ENCODE peak calls at places on chromosomes 12 and 14, in five cellular contexts. S, U, T, A and L are unnamed samples.

GRCh38 chr12:122523280-122523679 is 3.5 kb downstream of the RSRC2 start:
- DNase-seq in S (no peak), U (no peak), A (no peak), T (no peak), L (no peak)

GRCh38 chr12:42128327-42128726 is 16.3 kb downstream of the GXYLT1 start:
- DNase-seq in S (no peak), T (no peak), U (no peak), A (no peak), L (no peak)

GRCh38 chr14:73100334-73100733 is 36.0 kb upstream of the PSEN1 start:
- DNase-seq in S (no peak), T (no peak), U (no peak), A (no peak), L (no peak)

GRCh38 chr14:24941719-24942118 is 108.2 kb downstream of the STXBP6 start:
- DNase-seq in A (no peak), S (no peak), U (no peak), T (no peak), L (no peak)

GRCh38 chr12:12913626-12914388 is 22.4 kb downstream of the GPRC5A start:
- DNase-seq in U (no peak), A (no peak), S (no peak), T (no peak), L (no peak)

GRCh38 chr12:332581-333205 is 56.4 kb downstream of the KDM5A start:
- DNase-seq in A (no peak), S (no peak), T (no peak), U (no peak), L (no peak)

GRCh38 chr12:9333129-9333528 is 124.9 kb upstream of the PZP start:
- DNase-seq in T (no peak), U (no peak), A (no peak), S (no peak), L (no peak)

GRCh38 chr14:104139460-104140212 is 1.2 kb downstream of the KIF26A start:
- DNase-seq in S (peak; percentile 28), A (no peak), T (no peak), U (peak; percentile 7), L (no peak)

GRCh38 chr12:103848132-103848531 is 7.1 kb upstream of the NT5DC3 start:
- DNase-seq in T (no peak), A (no peak), S (no peak), U (no peak), L (no peak)

GRCh38 chr12:82505150-82505549 is 146.8 kb downstream of the METTL25 start:
- DNase-seq in A (no peak), S (no peak), T (no peak), U (no peak), L (no peak)

GRCh38 chr12:26936559-26937442 is 980 bp downstream of the INTS13 start:
- DNase-seq in S (no peak), A (peak; percentile 14), T (no peak), U (no peak), L (no peak)

GRCh38 chr12:124039276-124039675 is 66.3 kb downstream of the ZNF664 start:
- DNase-seq in S (no peak), A (no peak), T (no peak), U (no peak), L (no peak)

GRCh38 chr12:60501124-60501729 is 905.4 kb downstream of the SLC16A7 start:
- DNase-seq in T (no peak), U (no peak), A (no peak), S (no peak), L (no peak)

GRCh38 chr12:98373019-98373554 is 142.3 kb upstream of the TMPO start:
- DNase-seq in U (no peak), S (no peak), T (no peak), A (peak; percentile 26), L (no peak)

GRCh38 chr12:68370006-68370590 is 37.9 kb upstream of the MDM1 start:
- DNase-seq in U (no peak), T (no peak), A (no peak), S (no peak), L (no peak)

GRCh38 chr12:31702047-31702446 is 26.8 kb downstream of the AMN1 start:
- DNase-seq in S (no peak), T (no peak), A (no peak), U (no peak), L (no peak)

GRCh38 chr12:133180669-133181068 is 626 bp upstream of the ZNF268 start:
- DNase-seq in U (no peak), S (no peak), A (no peak), T (no peak), L (no peak)

GRCh38 chr14:70886421-70887206 is 20.6 kb upstream of the PCNX1 start:
- DNase-seq in U (no peak), T (no peak), S (peak; percentile 29), A (no peak), L (no peak)

GRCh38 chr14:47626151-47627035 is 49.0 kb downstream of the MDGA2 start:
- DNase-seq in U (no peak), S (no peak), A (no peak), T (no peak), L (no peak)

GRCh38 chr14:101060171-101060601 is 156.7 kb upstream of the RTL1 start:
- DNase-seq in U (peak; percentile 2), T (no peak), A (no peak), S (no peak), L (no peak)

GRCh38 chr12:84807249-84807648 is 105.3 kb downstream of the SLC6A15 start:
- DNase-seq in T (no peak), A (no peak), S (no peak), U (no peak), L (no peak)

GRCh38 chr14:100146548-100147091 is 12.8 kb downstream of the DEGS2 start:
- DNase-seq in U (no peak), A (no peak), T (no peak), S (no peak), L (no peak)

GRCh38 chr12:94601972-94602517 is 48.3 kb downstream of the TMCC3 start:
- DNase-seq in T (no peak), S (no peak), U (no peak), A (no peak), L (no peak)

GRCh38 chr12:56261503-56262230 is 3.5 kb upstream of the ANKRD52 start:
- DNase-seq in T (peak; percentile 70), A (no peak), U (no peak), S (no peak), L (no peak)

GRCh38 chr14:80663541-80663940 is 278.0 kb downstream of the CEP128 start:
- DNase-seq in T (no peak), S (no peak), U (no peak), A (no peak), L (no peak)

GRCh38 chr14:90839889-90840266 is 23.6 kb upstream of the TTC7B start:
- DNase-seq in T (no peak), U (no peak), A (no peak), S (no peak), L (no peak)

GRCh38 chr12:807041-807717 is 54.8 kb downstream of the WNK1 start:
- DNase-seq in S (no peak), T (no peak), A (no peak), U (no peak), L (no peak)

GRCh38 chr14:68660495-68660894 is 132.4 kb downstream of the ZFP36L1 start:
- DNase-seq in A (no peak), S (no peak), U (no peak), T (no peak), L (no peak)

GRCh38 chr12:67091204-67091603 is 178.0 kb upstream of the CAND1 start:
- DNase-seq in T (no peak), U (no peak), A (no peak), S (peak; percentile 24), L (no peak)

GRCh38 chr14:100262545-100262944 is 23.6 kb downstream of the YY1 start:
- DNase-seq in U (no peak), T (no peak), A (no peak), S (no peak), L (no peak)

GRCh38 chr14:85556263-85556662 is 26.3 kb downstream of the FLRT2 start:
- DNase-seq in U (no peak), T (no peak), A (no peak), S (no peak), L (no peak)

GRCh38 chr12:123896786-123897185 is 75.8 kb downstream of the CCDC92 start:
- DNase-seq in S (no peak), A (no peak), T (no peak), U (no peak), L (no peak)

GRCh38 chr12:112928978-112929377 is 9.3 kb upstream of the OAS3 start:
- DNase-seq in S (no peak), U (no peak), T (no peak), A (no peak), L (no peak)

GRCh38 chr12:15978431-15978950 is 67.4 kb downstream of the DERA start:
- DNase-seq in A (no peak), T (peak; percentile 32), S (no peak), U (no peak), L (no peak)
- H3K27ac ChIP-seq in A (no peak overlapping the region), T (no peak overlapping the region), S (peak overlapping the region; percentile 46), U (peak overlapping the region; percentile 44), L (no peak overlapping the region)

GRCh38 chr14:55599250-55599879 is 19.4 kb downstream of the KTN1 start:
- DNase-seq in U (peak; percentile 34), A (no peak), T (no peak), S (peak; percentile 39), L (no peak)
- H3K27ac ChIP-seq in U (peak overlapping the region; percentile 71), A (no peak overlapping the region), T (no peak overlapping the region), S (no peak overlapping the region), L (no peak overlapping the region)

GRCh38 chr14:92657457-92658142 is 90.8 kb downstream of the LGMN start:
- DNase-seq in A (no peak), T (no peak), S (peak; percentile 81), U (peak; percentile 51), L (no peak)
- H3K27ac ChIP-seq in A (no peak overlapping the region), T (no peak overlapping the region), S (peak overlapping the region; percentile 61), U (no peak overlapping the region), L (peak overlapping the region; percentile 44)

GRCh38 chr12:81080431-81080983 is 2.6 kb downstream of the ACSS3 start:
- DNase-seq in T (no peak), A (no peak), U (no peak), S (no peak), L (no peak)

GRCh38 chr12:81077329-81077685 is 572 bp upstream of the ACSS3 start:
- DNase-seq in S (peak; percentile 71), T (no peak), A (no peak), U (peak; percentile 36), L (no peak)

GRCh38 chr12:81079280-81080076 is 1.6 kb downstream of the ACSS3 start:
- DNase-seq in U (no peak), A (no peak), T (no peak), S (no peak), L (no peak)

GRCh38 chr12:81077686-81078441 is at the start of gene ACSS3:
- DNase-seq in A (no peak), U (peak; percentile 70), S (peak; percentile 82), T (no peak), L (peak; percentile 23)

DNA sequence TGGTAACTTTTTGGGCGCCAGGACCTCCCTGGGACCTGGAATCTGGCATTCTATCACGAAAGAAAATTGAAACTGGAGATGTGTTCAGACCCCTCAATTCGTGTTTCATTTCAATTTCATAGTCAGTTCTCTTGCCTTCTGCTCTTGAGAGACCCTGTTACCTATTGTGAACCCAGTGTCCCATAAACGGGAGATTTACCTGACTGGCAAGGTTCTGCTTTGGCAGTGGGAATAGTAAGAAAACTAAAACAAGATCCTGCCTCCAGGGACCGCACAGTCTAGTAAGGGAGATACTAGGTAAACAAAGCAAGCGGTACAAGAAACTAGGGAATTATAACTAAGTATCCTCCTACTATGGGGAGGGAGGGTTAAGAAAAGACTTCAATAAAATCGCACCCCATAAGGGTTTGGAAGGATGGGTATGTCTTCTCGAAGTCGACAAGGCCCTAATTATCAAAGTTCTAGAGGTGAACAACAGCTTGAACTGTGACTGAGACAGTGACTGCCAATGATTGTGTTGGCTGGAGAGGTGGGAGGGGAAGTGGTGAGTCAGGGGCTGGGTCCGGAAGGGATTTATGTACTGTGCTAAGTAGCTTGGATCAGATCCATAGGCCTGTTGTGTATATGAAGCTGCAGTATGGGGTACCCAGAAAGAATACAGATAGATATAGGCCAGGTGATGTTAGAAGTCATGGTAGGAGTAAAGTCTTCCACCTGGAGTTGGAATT is 754 bp downstream of the ACSS3 start:
- DNase-seq in S (peak; percentile 34), U (peak; percentile 41), A (no peak), T (no peak), L (no peak)
- H3K27ac ChIP-seq in S (peak overlapping the region; percentile 95), U (peak overlapping the region; percentile 94), A (no peak overlapping the region), T (no peak overlapping the region), L (peak overlapping the region; percentile 1)